ENCODE peak calls at places on chromosomes 3 and 15, in six cellular contexts. K is neural progenitor cell, A is HCT116, L is MM.1S, J is SK-N-SH, U is GM23248. Q is an unnamed sample. For H3K9me3, the result is how much of the 10 kb centered on the place peaks cover.

GRCh38 chr15:94174399-94174802 is 57.0 kb upstream of the MCTP2 start:
- DNase-seq in K (no peak), A (no peak), L (no peak), J (no peak), U (peak), Q (peak)

GRCh38 chr3:191328383-191328962 is 721 bp upstream of the CCDC50 start:
- DNase-seq in K (no peak), A (no peak), L (no peak), J (peak), U (no peak), Q (no peak)

GRCh38 chr3:146838221-146838620 is 233.1 kb upstream of the PLSCR5 start:
- DNase-seq in K (no peak), A (no peak), L (no peak), J (no peak), U (peak), Q (no peak)

GRCh38 chr3:138222316-138222715 is 35.2 kb downstream of the ARMC8 start:
- DNase-seq in K (no peak), A (no peak), L (no peak), J (no peak), U (no peak), Q (no peak)

GRCh38 chr3:111210003-111210699 is 138.5 kb downstream of the NECTIN3 start:
- DNase-seq in K (no peak), A (no peak), L (no peak), J (no peak), U (peak), Q (peak)

GRCh38 chr3:72482589-72483249 is 365.5 kb downstream of the SHQ1 start:
- DNase-seq in K (no peak), A (no peak), L (peak), J (no peak), U (peak), Q (peak)

GRCh38 chr3:192408007-192408655 is 319.2 kb downstream of the FGF12 start:
- DNase-seq in K (peak), A (no peak), L (no peak), J (no peak), U (peak), Q (no peak)

GRCh38 chr15:38130739-38131498 is 121.7 kb upstream of the SPRED1 start:
- DNase-seq in K (peak), A (no peak), L (peak), J (peak), U (peak), Q (peak)

GRCh38 chr15:38541046-38541445 is 23.6 kb downstream of the RASGRP1 start:
- DNase-seq in K (no peak), A (no peak), L (no peak), J (no peak), U (no peak), Q (no peak)

GRCh38 chr3:194691481-194692281 is 6.0 kb downstream of the FAM43A start:
- DNase-seq in K (no peak), A (no peak), L (no peak), J (peak), U (no peak), Q (no peak)

GRCh38 chr3:182067423-182067822 is 355.7 kb downstream of the SOX2 start:
- DNase-seq in K (no peak), A (no peak), L (no peak), J (no peak), U (no peak), Q (no peak)

GRCh38 chr15:92184142-92184541 is 209.5 kb upstream of the ST8SIA2 start:
- DNase-seq in K (no peak), A (no peak), L (no peak), J (no peak), U (no peak), Q (no peak)

GRCh38 chr3:59545369-59545768 is 495.5 kb upstream of the CFAP20DC start:
- DNase-seq in K (no peak), A (no peak), L (no peak), J (no peak), U (no peak), Q (no peak)

GRCh38 chr15:41648097-41648496 is 12.1 kb upstream of the MGA start:
- DNase-seq in K (no peak), A (no peak), L (no peak), J (no peak), U (no peak), Q (no peak)

GRCh38 chr3:141047168-141047567 is 4.0 kb upstream of the SPSB4 start:
- DNase-seq in K (no peak), A (peak), L (no peak), J (no peak), U (no peak), Q (peak)

GRCh38 chr15:61702224-61703120 is 357.8 kb downstream of the VPS13C start:
- DNase-seq in K (peak), A (no peak), L (peak), J (no peak), U (no peak), Q (peak)

GRCh38 chr15:63503739-63504246 is 600 bp upstream of the USP3 start:
- DNase-seq in K (no peak), A (peak), L (peak), J (peak), U (peak), Q (peak)

GRCh38 chr15:74294010-74294409 is 57.9 kb downstream of the CCDC33 start:
- DNase-seq in K (no peak), A (no peak), L (no peak), J (no peak), U (no peak), Q (no peak)

GRCh38 chr3:76321615-76322014 is 536.3 kb upstream of the ZNF717 start:
- DNase-seq in K (no peak), A (no peak), L (no peak), J (no peak), U (no peak), Q (no peak)

GRCh38 chr15:51266548-51266947 is 71.8 kb downstream of the CYP19A1 start:
- DNase-seq in K (peak), A (no peak), L (no peak), J (no peak), U (peak), Q (no peak)

GRCh38 chr3:186984064-186984463 is 53.7 kb downstream of the ST6GAL1 start:
- DNase-seq in K (no peak), A (no peak), L (no peak), J (no peak), U (no peak), Q (no peak)

GRCh38 chr3:159881828-159882309 is 106.8 kb upstream of the IL12A start:
- DNase-seq in K (no peak), A (no peak), L (no peak), J (no peak), U (no peak), Q (no peak)

GRCh38 chr3:88149146-88149515 is 628 bp upstream of the C3orf38 start:
- DNase-seq in K (peak), A (peak), L (peak), J (peak), U (peak), Q (no peak)

GRCh38 chr15:27672537-27672936 is 426.6 kb downstream of the OCA2 start:
- DNase-seq in K (no peak), A (no peak), L (no peak), J (no peak), U (no peak), Q (no peak)

GRCh38 chr3:160945346-160945745 is 159.8 kb downstream of the B3GALNT1 start:
- DNase-seq in K (no peak), A (no peak), L (no peak), J (no peak), U (no peak), Q (no peak)

GRCh38 chr15:95912280-95912625 is 418.2 kb upstream of the NR2F2 start:
- DNase-seq in K (peak), A (no peak), L (no peak), J (no peak), U (no peak), Q (peak)
- TF ChIP-seq EZH2phosphoT487 in K (no peak), A (no peak), L (no peak), J (no peak), U (no peak), Q (no peak)

GRCh38 chr15:72155021-72155621 is 36.9 kb downstream of the SENP8 start:
- DNase-seq in K (no peak), A (no peak), L (no peak), J (peak), U (peak), Q (peak)

GRCh38 chr15:72156928-72157327 is 38.7 kb downstream of the SENP8 start:
- DNase-seq in K (no peak), A (no peak), L (no peak), J (no peak), U (no peak), Q (no peak)

GRCh38 chr15:72154316-72154715 is 36.1 kb downstream of the SENP8 start:
- DNase-seq in K (no peak), A (no peak), L (no peak), J (no peak), U (no peak), Q (no peak)

GRCh38 chr15:72153269-72153668 is 35.1 kb downstream of the SENP8 start:
- DNase-seq in K (no peak), A (no peak), L (no peak), J (no peak), U (no peak), Q (no peak)

GRCh38 chr15:72155635-72156616 is 37.7 kb downstream of the SENP8 start:
- DNase-seq in K (peak), A (peak), L (peak), J (peak), U (peak), Q (peak)
- H3K9ac ChIP-seq in K (no peak), A (no peak), L (no peak), J (peak), U (peak), Q (peak)

DNA sequence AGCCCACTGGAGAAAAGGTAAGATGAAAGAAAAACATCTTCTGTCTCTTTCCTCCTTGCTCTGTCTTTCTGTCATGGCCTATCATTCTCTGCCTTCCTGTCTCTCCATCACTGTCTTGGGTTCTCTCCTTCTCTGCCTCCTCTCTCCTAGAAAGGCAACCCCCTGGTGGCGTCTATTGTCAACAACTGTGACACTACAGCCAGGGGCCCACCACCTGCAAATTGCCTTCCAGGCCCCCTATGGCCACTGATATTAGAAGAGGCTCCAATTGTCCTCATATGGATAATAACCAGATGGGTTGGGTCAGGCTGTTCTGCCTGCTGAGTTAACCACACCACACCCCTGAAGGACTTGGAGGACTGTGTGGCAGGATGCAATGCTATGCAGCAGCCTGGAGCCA is 665.0 kb downstream of the NTRK3 start:
- DNase-seq in K (no peak), A (no peak), L (no peak), J (no peak), U (no peak), Q (no peak)
- H3K9me3 ChIP-seq in K (under half), A (under half), L (under half), J (under half), U (under half), Q (under half)

GRCh38 chr3:100970537-100970936 is 22.7 kb downstream of the ABI3BP start:
- DNase-seq in K (no peak), A (no peak), L (no peak), J (no peak), U (no peak), Q (no peak)
- TF ChIP-seq EZH2phosphoT487 in K (no peak), A (no peak), L (no peak), J (no peak), U (no peak), Q (no peak)

DNA sequence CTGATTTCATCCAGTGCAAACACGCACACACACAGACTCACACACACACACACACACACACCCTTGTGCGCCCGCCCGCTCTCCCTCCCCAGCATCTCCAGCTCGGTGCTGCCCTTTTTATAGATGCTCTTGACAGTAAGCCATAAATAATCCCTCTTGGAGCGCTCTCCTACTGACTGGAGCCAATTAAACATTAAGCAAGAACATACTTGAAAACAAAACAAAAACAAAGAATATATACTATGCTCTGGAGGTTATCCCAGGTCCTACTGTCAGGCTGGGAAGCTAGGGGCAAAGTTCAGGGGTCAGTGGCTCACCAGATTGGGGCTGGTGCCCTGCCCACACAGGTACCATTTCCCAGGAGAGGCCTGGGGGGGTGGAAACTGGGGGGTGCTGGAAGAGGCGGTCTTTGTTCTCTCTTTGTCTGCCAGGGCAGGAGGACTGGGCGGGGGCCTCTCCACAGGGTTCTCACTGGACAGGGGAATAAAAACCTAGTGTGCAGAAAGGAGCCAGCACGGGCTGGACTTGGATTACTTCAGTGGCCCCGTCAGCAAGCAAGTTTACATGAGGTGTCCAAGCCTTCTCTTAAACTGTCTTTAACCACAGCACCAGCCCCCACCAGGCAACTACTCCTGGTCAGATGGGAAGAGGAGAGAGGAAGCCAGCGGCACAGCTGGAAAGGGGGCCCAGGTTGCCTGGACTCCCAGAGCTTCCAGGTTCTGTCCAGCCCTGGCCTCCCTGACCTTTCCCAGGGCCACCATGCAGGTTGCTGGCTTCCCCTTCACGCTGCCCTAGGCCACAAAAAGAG is 16.1 kb downstream of the BMF start:
- DNase-seq in K (peak), A (no peak), L (no peak), J (peak), U (peak), Q (no peak)
- H3K9ac ChIP-seq in K (no peak), A (no peak), L (no peak), J (no peak), U (peak), Q (peak)

DNA sequence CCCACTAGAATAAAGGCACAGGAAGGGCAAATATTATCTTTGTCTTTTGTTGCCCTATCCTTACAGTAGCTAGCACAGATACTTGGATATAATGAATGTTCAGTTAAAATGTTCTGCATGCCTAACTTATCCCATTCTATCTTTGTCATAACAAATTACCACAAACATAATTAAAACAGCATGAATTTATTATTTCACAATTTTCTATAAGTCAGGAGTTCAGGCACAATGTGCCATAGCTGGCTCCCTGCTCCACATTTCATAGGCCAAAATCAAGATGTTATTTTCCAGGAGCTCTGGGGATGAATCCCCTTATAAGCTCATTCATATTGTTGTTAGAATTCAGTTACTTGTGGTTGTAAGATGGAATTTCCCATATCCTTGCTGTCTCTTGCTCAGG is 975.5 kb downstream of the IGSF11 start:
- DNase-seq in K (no peak), A (no peak), L (no peak), J (no peak), U (no peak), Q (no peak)
- H3K9me3 ChIP-seq in K (under half), A (under half), L (under half), J (under half), U (under half), Q (under half)

DNA sequence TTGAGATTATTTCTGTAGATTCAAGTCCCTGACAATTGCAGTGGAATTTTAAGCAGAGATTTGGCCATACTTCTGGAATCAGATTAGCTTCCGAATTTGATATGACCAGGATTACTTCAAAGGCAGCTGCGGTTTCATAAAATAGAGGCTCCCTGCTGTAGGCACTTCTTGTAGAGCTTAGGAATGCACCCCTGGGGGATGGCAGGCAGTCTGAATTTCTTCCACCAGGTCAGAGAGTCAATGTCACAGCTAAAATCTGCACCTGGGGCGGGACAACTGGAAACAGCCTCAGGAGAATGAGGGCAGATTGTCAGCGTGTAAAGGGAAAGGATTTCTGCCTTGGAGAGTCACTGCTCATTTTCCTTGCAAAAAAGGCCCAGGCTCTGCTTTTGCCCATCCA is 182.6 kb downstream of the ARRDC4 start:
- DNase-seq in K (no peak), A (no peak), L (no peak), J (no peak), U (no peak), Q (no peak)
- TF ChIP-seq EZH2phosphoT487 in K (no peak), A (no peak), L (no peak), J (no peak), U (no peak), Q (no peak)

DNA sequence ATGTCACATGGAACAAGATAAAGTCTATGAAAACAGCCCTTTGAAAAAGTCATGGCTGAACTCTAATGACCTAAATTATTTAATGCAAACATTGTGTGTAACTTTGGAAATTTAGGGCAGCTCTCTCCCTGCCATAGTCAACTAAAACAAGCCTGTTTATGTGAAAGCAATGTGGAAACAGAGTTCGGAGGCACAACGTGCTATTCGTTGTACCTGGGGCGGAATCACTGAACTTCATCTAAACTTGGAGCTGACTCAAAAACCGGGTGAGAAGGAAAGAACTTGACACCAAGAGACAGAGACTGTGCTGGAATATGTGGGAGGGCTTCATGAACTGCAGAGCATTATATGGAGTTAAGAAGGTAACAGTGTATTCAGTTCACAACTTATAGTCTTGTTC is 764.9 kb upstream of the GOLIM4 start:
- DNase-seq in K (no peak), A (no peak), L (no peak), J (no peak), U (no peak), Q (no peak)
- H3K9ac ChIP-seq in K (no peak), A (no peak), L (no peak), J (no peak), U (no peak), Q (no peak)

GRCh38 chr3:98404010-98404409 is 13.5 kb downstream of the OR5K3 start:
- DNase-seq in K (no peak), A (no peak), L (no peak), J (no peak), U (no peak), Q (no peak)
- H3K9me3 ChIP-seq in K (under half), A (under half), L (under half), J (under half), U (under half), Q (under half)

GRCh38 chr3:15271785-15272381 is 60.5 kb downstream of the SH3BP5 start:
- DNase-seq in K (no peak), A (no peak), L (no peak), J (no peak), U (no peak), Q (no peak)
- TF ChIP-seq EZH2phosphoT487 in K (no peak), A (no peak), L (no peak), J (no peak), U (no peak), Q (no peak)